ENCODE peak calls at places on chromosome 14, in five cellular contexts. One of them, this sample, is unnamed.

GRCh38 chr14:81311816-81312215 is 88.3 kb downstream of the STON2 start:
- DNase-seq in choroid plexus epithelial cell: peak; percentile 1
- DNase-seq in MCF 10A: peak; percentile 70
- DNase-seq in GM12864: no peak
- DNase-seq in breast epithelium: no peak
- DNase-seq in this sample: no peak

GRCh38 chr14:53979141-53979673 is 22.6 kb upstream of the BMP4 start:
- DNase-seq in GM12864: no peak
- DNase-seq in breast epithelium: no peak
- DNase-seq in MCF 10A: peak; percentile 8
- DNase-seq in choroid plexus epithelial cell: no peak
- DNase-seq in this sample: no peak

GRCh38 chr14:84272290-84272721 is 1257.6 kb upstream of the FLRT2 start:
- DNase-seq in GM12864: no peak
- DNase-seq in breast epithelium: no peak
- DNase-seq in MCF 10A: no peak
- DNase-seq in choroid plexus epithelial cell: peak; percentile 65
- DNase-seq in this sample: no peak

GRCh38 chr14:67444395-67444794 is 32.4 kb upstream of the PLEK2 start:
- DNase-seq in breast epithelium: no peak
- DNase-seq in choroid plexus epithelial cell: no peak
- DNase-seq in GM12864: no peak
- DNase-seq in MCF 10A: no peak
- DNase-seq in this sample: no peak

GRCh38 chr14:100303179-100303578 is 3.1 kb downstream of the SLC25A29 start:
- DNase-seq in choroid plexus epithelial cell: no peak
- DNase-seq in GM12864: no peak
- DNase-seq in breast epithelium: no peak
- DNase-seq in MCF 10A: peak; percentile 50
- DNase-seq in this sample: no peak

GRCh38 chr14:65866906-65867305 is 454.4 kb downstream of the FUT8 start:
- DNase-seq in GM12864: no peak
- DNase-seq in breast epithelium: no peak
- DNase-seq in choroid plexus epithelial cell: no peak
- DNase-seq in MCF 10A: no peak
- DNase-seq in this sample: no peak

GRCh38 chr14:34931206-34931605 is 51.6 kb upstream of the SRP54 start:
- DNase-seq in breast epithelium: no peak
- DNase-seq in choroid plexus epithelial cell: no peak
- DNase-seq in MCF 10A: no peak
- DNase-seq in GM12864: no peak
- DNase-seq in this sample: no peak

GRCh38 chr14:102020058-102020971 is 55.9 kb downstream of the DYNC1H1 start:
- DNase-seq in breast epithelium: no peak
- DNase-seq in MCF 10A: no peak
- DNase-seq in choroid plexus epithelial cell: peak; percentile 77
- DNase-seq in GM12864: no peak
- DNase-seq in this sample: no peak

GRCh38 chr14:105474478-105475268 is at the start of gene CRIP2:
- DNase-seq in GM12864: no peak
- DNase-seq in choroid plexus epithelial cell: no peak
- DNase-seq in breast epithelium: no peak
- DNase-seq in MCF 10A: peak; percentile 38
- DNase-seq in this sample: no peak

GRCh38 chr14:87461704-87462103 is 531.3 kb downstream of the GALC start:
- DNase-seq in breast epithelium: no peak
- DNase-seq in GM12864: no peak
- DNase-seq in MCF 10A: no peak
- DNase-seq in choroid plexus epithelial cell: peak; percentile 1
- DNase-seq in this sample: no peak

GRCh38 chr14:50615566-50615965 is 52.5 kb downstream of the SAV1 start:
- DNase-seq in breast epithelium: no peak
- DNase-seq in MCF 10A: no peak
- DNase-seq in choroid plexus epithelial cell: no peak
- DNase-seq in GM12864: no peak
- DNase-seq in this sample: no peak

GRCh38 chr14:50620341-50620740 is 47.8 kb downstream of the SAV1 start:
- DNase-seq in MCF 10A: peak; percentile 20
- DNase-seq in breast epithelium: no peak
- DNase-seq in GM12864: no peak
- DNase-seq in choroid plexus epithelial cell: peak; percentile 54
- DNase-seq in this sample: no peak

GRCh38 chr14:50616275-50616674 is 51.8 kb downstream of the SAV1 start:
- DNase-seq in GM12864: no peak
- DNase-seq in breast epithelium: no peak
- DNase-seq in MCF 10A: no peak
- DNase-seq in choroid plexus epithelial cell: no peak
- DNase-seq in this sample: no peak

GRCh38 chr14:50622978-50623377 is 45.1 kb downstream of the SAV1 start:
- DNase-seq in GM12864: no peak
- DNase-seq in breast epithelium: no peak
- DNase-seq in choroid plexus epithelial cell: no peak
- DNase-seq in MCF 10A: no peak
- DNase-seq in this sample: no peak

DNA sequence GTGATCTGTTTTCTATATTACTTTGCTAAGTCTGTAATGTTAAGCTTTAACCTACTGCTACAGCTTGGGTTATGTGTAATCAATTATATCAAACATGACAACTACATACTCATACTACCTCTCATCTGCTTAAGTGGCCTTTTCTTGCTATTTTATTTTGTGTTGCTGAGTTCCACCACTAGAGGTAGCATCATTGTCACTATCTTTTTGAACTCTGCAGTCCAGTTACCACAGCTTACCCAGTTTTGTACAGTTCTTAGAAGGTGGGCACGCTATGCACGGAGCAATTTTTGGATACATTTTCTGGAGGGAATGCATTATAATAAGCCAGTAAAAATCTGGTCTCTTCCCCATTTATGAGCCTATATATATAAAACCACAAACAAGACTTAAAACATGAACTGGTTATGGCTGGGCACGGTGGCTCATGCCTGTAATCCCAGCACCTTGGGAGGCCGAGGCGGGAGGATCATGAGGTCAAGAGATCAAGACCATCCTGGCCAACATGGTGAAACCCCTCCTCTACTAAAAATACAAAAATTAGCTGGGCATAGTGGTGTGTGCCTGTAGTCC is 48.5 kb downstream of the SAV1 start:
- DNase-seq in GM12864: no peak
- DNase-seq in breast epithelium: no peak
- DNase-seq in MCF 10A: peak; percentile 43
- DNase-seq in choroid plexus epithelial cell: peak; percentile 78
- DNase-seq in this sample: no peak
- TF ChIP-seq CTCF in GM12864: peak; percentile 74
- TF ChIP-seq CTCF in breast epithelium: peak; percentile 69
- TF ChIP-seq CTCF in MCF 10A: peak; percentile 57
- TF ChIP-seq CTCF in choroid plexus epithelial cell: peak; percentile 73
- TF ChIP-seq CTCF in this sample: no peak

GRCh38 chr14:72402429-72402772 is 470.2 kb downstream of the RGS6 start:
- DNase-seq in choroid plexus epithelial cell: no peak
- DNase-seq in MCF 10A: no peak
- DNase-seq in breast epithelium: no peak
- DNase-seq in GM12864: no peak
- DNase-seq in this sample: no peak

GRCh38 chr14:72404106-72404774 is 472.0 kb downstream of the RGS6 start:
- DNase-seq in MCF 10A: no peak
- DNase-seq in GM12864: no peak
- DNase-seq in breast epithelium: no peak
- DNase-seq in choroid plexus epithelial cell: no peak
- DNase-seq in this sample: no peak

GRCh38 chr14:72401632-72402428 is 469.6 kb downstream of the RGS6 start:
- DNase-seq in GM12864: no peak
- DNase-seq in breast epithelium: no peak
- DNase-seq in choroid plexus epithelial cell: peak; percentile 2
- DNase-seq in MCF 10A: no peak
- DNase-seq in this sample: no peak

GRCh38 chr14:72409047-72409446 is 476.8 kb downstream of the RGS6 start:
- DNase-seq in breast epithelium: no peak
- DNase-seq in choroid plexus epithelial cell: no peak
- DNase-seq in MCF 10A: no peak
- DNase-seq in GM12864: no peak
- DNase-seq in this sample: no peak

DNA sequence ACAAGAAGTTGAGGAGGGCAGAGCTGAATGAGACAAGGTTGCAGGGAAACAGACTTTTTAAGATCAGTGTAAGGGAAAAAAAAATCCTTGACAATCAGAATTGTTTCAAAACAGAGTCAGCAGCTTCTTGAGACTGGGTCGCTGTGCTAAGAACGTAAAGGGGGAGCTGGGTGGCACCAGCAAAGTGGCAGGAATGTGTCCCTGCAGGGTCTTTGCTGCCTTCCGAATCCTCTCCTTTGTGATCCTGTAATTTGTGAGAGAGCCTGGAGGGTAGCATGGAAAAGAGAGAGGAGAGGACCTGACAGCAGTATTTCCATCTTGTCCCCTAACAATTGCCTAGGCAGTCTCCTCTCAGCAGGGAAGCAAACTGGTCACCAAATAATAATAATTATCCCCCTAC is 472.8 kb downstream of the RGS6 start:
- DNase-seq in choroid plexus epithelial cell: no peak
- DNase-seq in breast epithelium: no peak
- DNase-seq in GM12864: no peak
- DNase-seq in MCF 10A: no peak
- DNase-seq in this sample: no peak
- TF ChIP-seq CTCF in choroid plexus epithelial cell: no peak
- TF ChIP-seq CTCF in breast epithelium: no peak
- TF ChIP-seq CTCF in GM12864: no peak
- TF ChIP-seq CTCF in MCF 10A: no peak
- TF ChIP-seq CTCF in this sample: no peak

DNA sequence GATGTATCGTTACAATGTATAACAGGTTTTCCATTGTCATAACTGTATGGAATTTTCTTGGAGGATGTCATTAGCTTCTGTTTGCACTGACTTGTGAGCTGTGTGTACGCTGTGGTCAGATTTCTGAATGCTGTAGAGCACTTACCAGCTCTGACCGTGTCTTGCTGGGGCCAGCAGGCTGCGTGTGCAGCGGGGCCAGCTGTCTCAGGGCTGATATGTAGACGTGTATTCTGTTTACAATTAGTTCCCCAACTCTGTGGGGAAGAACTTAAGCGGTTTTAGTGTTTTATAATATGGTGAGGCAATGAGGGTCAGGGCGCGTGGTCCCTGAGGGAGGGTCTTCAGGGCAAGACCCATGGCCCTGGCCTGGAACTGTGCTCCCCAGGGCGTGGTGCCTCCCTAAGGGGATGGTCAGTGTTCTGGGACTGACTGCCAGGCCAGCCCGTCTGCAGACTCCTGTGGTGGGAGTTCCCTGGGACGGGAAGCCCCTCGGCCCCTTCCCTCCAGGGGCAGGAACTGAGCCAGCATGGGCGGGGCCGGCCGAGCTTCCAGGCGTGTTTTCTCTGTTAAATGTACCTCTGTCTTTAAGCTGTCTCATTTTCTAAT is 18.7 kb downstream of the XRCC3 start:
- DNase-seq in breast epithelium: peak; percentile 45
- DNase-seq in GM12864: no peak
- DNase-seq in choroid plexus epithelial cell: peak; percentile 91
- DNase-seq in MCF 10A: no peak
- DNase-seq in this sample: no peak
- TF ChIP-seq CTCF in breast epithelium: no peak
- TF ChIP-seq CTCF in GM12864: no peak
- TF ChIP-seq CTCF in choroid plexus epithelial cell: no peak
- TF ChIP-seq CTCF in MCF 10A: no peak
- TF ChIP-seq CTCF in this sample: no peak

DNA sequence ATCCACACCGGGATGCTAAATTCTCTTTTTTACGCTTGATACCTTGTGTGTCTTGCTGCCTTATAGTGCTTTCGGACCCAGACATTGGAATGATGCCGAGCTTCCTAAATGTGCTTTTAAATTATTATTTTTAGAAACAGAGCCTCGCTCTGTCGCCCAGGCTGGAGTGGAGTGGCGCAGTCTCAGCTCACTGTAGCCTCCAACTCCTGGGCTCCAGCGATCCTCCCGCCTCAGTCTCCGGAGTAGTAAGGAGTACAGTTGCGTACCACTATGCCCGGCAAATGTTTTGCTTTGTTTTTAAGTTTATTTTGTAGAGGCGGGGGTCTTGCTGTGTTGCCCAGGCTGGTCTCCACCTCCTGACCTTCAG is 489 bp upstream of the EML5 start:
- DNase-seq in MCF 10A: no peak
- DNase-seq in GM12864: no peak
- DNase-seq in choroid plexus epithelial cell: no peak
- DNase-seq in breast epithelium: no peak
- DNase-seq in this sample: no peak
- TF ChIP-seq CTCF in MCF 10A: no peak
- TF ChIP-seq CTCF in GM12864: no peak
- TF ChIP-seq CTCF in choroid plexus epithelial cell: no peak
- TF ChIP-seq CTCF in breast epithelium: no peak
- TF ChIP-seq CTCF in this sample: no peak